ENCODE peak calls at places on chromosomes 1 and 21, in nine cellular contexts. B is fibroblast of mammary gland, I is occipital lobe, R is retina, C is NCI-H1105 treated with DMSO at 0.1 percent for 48 hours, M is AG09309, A is AG08395, T is GM12892, S is iPS-NIHi11. Q is an unnamed sample.

GRCh38 chr1:93993731-93994130 is 84.5 kb upstream of the GCLM start:
- DNase-seq in B (peak), I (no peak), R (no peak), C (no peak), M (no peak), A (no peak), T (no peak), S (no peak), Q (no peak)

GRCh38 chr1:5810553-5811270 is 181.5 kb downstream of the NPHP4 start:
- DNase-seq in B (no peak), I (no peak), R (no peak), C (no peak), M (no peak), A (no peak), T (no peak), S (no peak), Q (no peak)

GRCh38 chr1:27033059-27033746 is 20.6 kb upstream of the TENT5B start:
- DNase-seq in B (no peak), I (no peak), R (no peak), C (no peak), M (no peak), A (no peak), T (no peak), S (no peak), Q (no peak)

GRCh38 chr1:201594575-201595245 is 55.8 kb downstream of the NAV1 start:
- DNase-seq in B (no peak), I (no peak), R (peak), C (no peak), M (no peak), A (peak), T (no peak), S (peak), Q (no peak)

GRCh38 chr1:19448491-19449439 is 36.6 kb downstream of the CAPZB start:
- DNase-seq in B (peak), I (no peak), R (no peak), C (no peak), M (peak), A (peak), T (no peak), S (no peak), Q (no peak)

GRCh38 chr1:151718011-151718431 is 1.4 kb upstream of the CELF3 start:
- DNase-seq in B (peak), I (no peak), R (no peak), C (peak), M (no peak), A (no peak), T (no peak), S (no peak), Q (no peak)

GRCh38 chr1:60277269-60277668 is 203.7 kb upstream of the C1orf87 start:
- DNase-seq in B (no peak), I (no peak), R (no peak), C (no peak), M (no peak), A (no peak), T (no peak), S (no peak), Q (no peak)

GRCh38 chr1:93908394-93909145 is 660 bp downstream of the GCLM start:
- DNase-seq in B (no peak), I (no peak), R (peak), C (peak), M (no peak), A (peak), T (peak), S (peak), Q (peak)

GRCh38 chr21:34722684-34723300 is 54.0 kb downstream of the CLIC6 start:
- DNase-seq in B (no peak), I (no peak), R (no peak), C (no peak), M (no peak), A (no peak), T (peak), S (peak), Q (peak)

GRCh38 chr1:59308839-59309238 is 11.9 kb downstream of the FGGY start:
- DNase-seq in B (no peak), I (no peak), R (no peak), C (no peak), M (no peak), A (no peak), T (no peak), S (no peak), Q (no peak)

GRCh38 chr1:66607458-66607857 is 73.5 kb downstream of the SGIP1 start:
- DNase-seq in B (no peak), I (no peak), R (no peak), C (no peak), M (no peak), A (no peak), T (no peak), S (peak), Q (no peak)

GRCh38 chr1:179169616-179170467 is 59.6 kb downstream of the ABL2 start:
- DNase-seq in B (peak), I (no peak), R (no peak), C (no peak), M (peak), A (peak), T (no peak), S (no peak), Q (no peak)

GRCh38 chr1:221620437-221621384 is 121.2 kb downstream of the DUSP10 start:
- DNase-seq in B (peak), I (no peak), R (no peak), C (peak), M (no peak), A (peak), T (no peak), S (no peak), Q (no peak)

GRCh38 chr1:59979551-59980070 is 53.0 kb upstream of the CYP2J2 start:
- DNase-seq in B (peak), I (no peak), R (no peak), C (no peak), M (no peak), A (no peak), T (no peak), S (no peak), Q (no peak)

GRCh38 chr1:156876281-156876680 is 15.6 kb downstream of the NTRK1 start:
- DNase-seq in B (no peak), I (no peak), R (peak), C (no peak), M (no peak), A (no peak), T (no peak), S (peak), Q (no peak)

GRCh38 chr1:16391408-16391807 is 24.4 kb downstream of the SZRD1 start:
- DNase-seq in B (no peak), I (no peak), R (no peak), C (no peak), M (no peak), A (no peak), T (no peak), S (no peak), Q (no peak)

Q was measured in CD4-positive, alpha-beta memory T cell.